ENCODE peak calls at places on chromosomes 4 and X, in ten cellular contexts. R is GM23248; Q is transverse colon; K is CD4-positive, CD25-positive, alpha-beta regulatory T cell; H is IMR-90; J is gastrocnemius medialis; U is CD8-positive, alpha-beta T cell; O is fibroblast of lung; V is kidney epithelial cell; L is GM23338. N is an unnamed sample.

GRCh38 chr4:85860066-85860465 is 385.1 kb downstream of the ARHGAP24 start:
- DNase-seq in U (no peak), O (peak), L (no peak), J (no peak), K (no peak), R (peak), H (peak), Q (no peak), V (no peak), N (no peak)

GRCh38 chr4:113537183-113537977 is 224.2 kb downstream of the CAMK2D start:
- DNase-seq in O (no peak), H (no peak), L (no peak), V (no peak), K (no peak), U (no peak), J (peak), Q (no peak), R (no peak), N (no peak)

GRCh38 chr4:141680060-141680459 is 43.7 kb downstream of the IL15 start:
- DNase-seq in H (no peak), R (no peak), U (no peak), J (no peak), O (no peak), Q (no peak), K (no peak), L (no peak), V (no peak), N (no peak)

GRCh38 chr4:177196615-177197014 is 113.1 kb upstream of the NEIL3 start:
- DNase-seq in O (no peak), H (no peak), J (no peak), Q (no peak), K (no peak), L (no peak), V (no peak), R (no peak), U (no peak), N (no peak)

GRCh38 chr4:168451331-168451730 is 29.0 kb downstream of the DDX60L start:
- DNase-seq in U (no peak), K (no peak), O (peak), L (no peak), H (no peak), V (no peak), J (no peak), Q (no peak), R (peak), N (no peak)

GRCh38 chrX:5380426-5380825 is 848.2 kb downstream of the NLGN4X start:
- DNase-seq in O (no peak), L (peak), U (no peak), Q (no peak), J (no peak), V (no peak), H (no peak), R (no peak), K (no peak), N (no peak)

GRCh38 chrX:69387559-69388487 is 116.3 kb upstream of the NALF2 start:
- DNase-seq in H (peak), O (peak), L (peak), V (peak), Q (peak), K (peak), R (peak), U (peak), J (peak), N (peak)

GRCh38 chrX:120840826-120841225 is 34.8 kb downstream of the CT47B1 start:
- DNase-seq in V (no peak), H (no peak), K (no peak), O (no peak), Q (no peak), U (no peak), L (no peak), R (peak), J (no peak), N (no peak)

GRCh38 chr4:15584785-15585184 is 70.4 kb downstream of the FBXL5 start:
- DNase-seq in R (no peak), K (no peak), O (no peak), Q (no peak), V (no peak), U (no peak), L (no peak), J (no peak), H (no peak), N (no peak)

GRCh38 chrX:64977051-64977450 is 801 bp upstream of the ZC4H2 start:
- DNase-seq in L (no peak), R (no peak), O (no peak), J (no peak), U (no peak), K (no peak), Q (no peak), V (no peak), H (no peak), N (no peak)
- H3K4me3 ChIP-seq in L (peak), R (no peak), O (no peak), J (no peak), U (no peak), K (no peak), Q (no peak), V (peak), H (no peak), N (no peak)

GRCh38 chrX:33725556-33726232 is 406.4 kb downstream of the FAM47A start:
- DNase-seq in U (no peak), R (no peak), J (peak), Q (no peak), L (peak), K (no peak), O (peak), V (peak), H (no peak), N (no peak)
- H3K4me3 ChIP-seq in U (no peak), R (no peak), J (peak), Q (peak), L (peak), K (no peak), O (no peak), V (peak), H (no peak), N (peak)

DNA sequence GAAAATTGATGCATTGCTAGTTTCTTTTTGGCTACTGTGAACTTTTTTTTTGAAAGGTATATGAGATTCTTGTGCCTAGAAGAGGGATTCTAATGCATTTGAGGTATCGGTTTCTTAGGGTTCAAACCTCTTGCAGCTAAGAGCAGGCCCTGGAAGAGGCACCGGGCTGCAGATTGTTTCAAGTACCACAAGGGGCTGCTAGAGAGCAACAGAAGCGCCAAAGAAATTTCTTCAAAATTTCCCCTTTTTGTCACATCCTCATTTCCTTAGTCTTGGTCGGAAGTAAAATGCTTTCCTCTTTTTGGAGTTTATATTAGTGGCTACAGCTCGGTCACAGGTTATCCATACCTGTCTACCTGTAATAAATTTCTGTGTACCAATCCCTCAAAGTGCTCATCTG is 89.8 kb downstream of the PDGFRA start:
- DNase-seq in U (no peak), Q (no peak), K (no peak), R (peak), H (peak), J (no peak), V (no peak), O (peak), L (peak), N (no peak)
- H3K4me3 ChIP-seq in U (no peak), Q (no peak), K (no peak), R (no peak), H (no peak), J (no peak), V (no peak), O (no peak), L (no peak), N (no peak)

GRCh38 chrX:47248576-47248975 is 15.8 kb downstream of the USP11 start:
- DNase-seq in V (no peak), J (no peak), Q (no peak), H (no peak), K (no peak), U (no peak), O (no peak), R (no peak), L (no peak), N (no peak)

GRCh38 chrX:47247999-47248320 is 15.2 kb downstream of the USP11 start:
- DNase-seq in K (no peak), O (no peak), Q (no peak), R (no peak), J (no peak), U (no peak), V (no peak), L (no peak), H (no peak), N (no peak)

GRCh38 chrX:47245156-47245555 is 12.3 kb downstream of the USP11 start:
- DNase-seq in J (no peak), O (no peak), R (no peak), U (no peak), Q (no peak), H (no peak), L (no peak), V (no peak), K (no peak), N (no peak)

GRCh38 chrX:47247206-47247998 is 14.6 kb downstream of the USP11 start:
- DNase-seq in R (peak), U (no peak), Q (no peak), J (no peak), O (peak), H (peak), V (no peak), K (no peak), L (no peak), N (no peak)

DNA sequence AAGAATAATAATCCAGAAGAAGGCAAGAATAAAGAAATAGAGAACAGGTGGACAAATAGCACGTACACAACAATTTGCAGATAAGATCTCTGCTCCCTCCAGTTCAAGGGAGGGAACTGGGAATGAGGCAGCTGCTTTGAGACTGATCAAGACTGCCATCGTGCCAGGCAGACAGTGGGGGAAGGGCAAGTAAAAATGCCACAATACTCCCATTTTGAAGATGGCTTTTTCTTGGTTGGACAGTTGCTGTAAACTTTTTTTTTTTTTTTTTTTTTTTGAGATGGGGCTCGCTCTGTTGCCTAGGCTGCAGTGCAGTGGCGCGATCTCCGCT is 17.2 kb downstream of the USP11 start:
- DNase-seq in O (no peak), J (no peak), L (no peak), H (no peak), V (no peak), K (no peak), Q (no peak), R (no peak), U (no peak), N (no peak)
- H3K4me3 ChIP-seq in O (no peak), J (no peak), L (no peak), H (no peak), V (no peak), K (no peak), Q (no peak), R (no peak), U (no peak), N (no peak)

GRCh38 chrX:623268-623598 is 7.4 kb upstream of the SHOX start:
- DNase-seq in Q (no peak), H (no peak), R (no peak), K (no peak), U (no peak), V (no peak), J (no peak), L (no peak), O (no peak), N (no peak)
- H3K4me3 ChIP-seq in Q (no peak), H (no peak), R (no peak), K (no peak), U (no peak), V (no peak), J (no peak), L (peak), O (no peak), N (no peak)

DNA sequence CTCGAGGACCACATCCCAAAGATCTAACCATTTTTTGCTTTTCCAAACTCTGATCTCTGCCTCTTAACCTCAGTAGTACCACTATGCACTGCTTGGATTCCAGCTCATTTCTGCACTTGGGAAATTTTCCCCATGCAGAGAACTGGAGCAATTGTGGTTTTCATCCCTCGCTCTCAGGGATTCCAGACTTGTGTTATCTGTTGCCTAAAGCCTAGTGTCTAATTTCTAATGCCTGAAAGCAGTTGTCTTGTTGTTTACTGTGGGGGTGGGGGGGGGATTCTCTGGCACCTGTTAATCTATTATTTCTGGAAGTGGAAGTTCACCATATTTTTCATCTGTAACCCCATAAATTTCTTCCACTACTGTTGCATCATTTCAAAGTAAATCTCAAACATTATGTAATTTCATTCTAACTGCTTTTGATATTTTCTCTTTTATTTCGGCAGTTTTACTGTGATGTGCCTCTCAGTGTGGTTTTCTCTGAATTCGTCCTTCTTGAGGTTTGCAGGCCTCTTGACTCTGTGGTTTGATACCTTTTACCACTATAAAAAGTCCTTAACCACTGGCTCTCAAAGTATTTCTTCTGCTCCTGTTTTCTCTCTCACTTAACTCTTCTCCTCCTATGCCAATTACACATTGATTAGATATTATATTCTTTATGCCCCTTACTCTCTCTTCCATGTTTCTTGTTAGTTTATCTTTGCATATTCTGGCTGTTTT is 205.6 kb upstream of the EOLA2 start:
- DNase-seq in K (no peak), H (no peak), O (no peak), J (no peak), R (no peak), U (no peak), L (no peak), V (no peak), Q (no peak), N (no peak)
- H3K4me3 ChIP-seq in K (no peak), H (no peak), O (no peak), J (no peak), R (no peak), U (no peak), L (no peak), V (no peak), Q (no peak), N (no peak)